ENCODE peak calls at places on chromosomes 4 and X, in five cellular contexts. M, I, H, Z and U are unnamed samples.

GRCh38 chr4:102344520-102344954 is 745 bp downstream of the SLC39A8 start:
- DNase-seq in M (no peak), I (peak), H (peak), Z (peak), U (no peak)

GRCh38 chr4:119493419-119493818 is 135.2 kb downstream of the PDE5A start:
- DNase-seq in M (no peak), I (no peak), H (no peak), Z (no peak), U (no peak)

GRCh38 chr4:57193164-57193810 is 83.1 kb upstream of the IGFBP7 start:
- DNase-seq in M (no peak), I (no peak), H (no peak), Z (no peak), U (no peak)

GRCh38 chrX:150906694-150907093 is 8.2 kb upstream of the CD99L2 start:
- DNase-seq in M (no peak), I (no peak), H (no peak), Z (no peak), U (no peak)

GRCh38 chr4:146791439-146791838 is 152.7 kb downstream of the POU4F2 start:
- DNase-seq in M (no peak), I (no peak), H (no peak), Z (no peak), U (no peak)

GRCh38 chrX:82816572-82816971 is 691.5 kb upstream of the POU3F4 start:
- DNase-seq in M (no peak), I (peak), H (no peak), Z (no peak), U (no peak)

GRCh38 chr4:24186466-24186865 is 296.6 kb upstream of the PPARGC1A start:
- DNase-seq in M (no peak), I (no peak), H (no peak), Z (no peak), U (no peak)

GRCh38 chr4:153153339-153153851 is 50.8 kb upstream of the TRIM2 start:
- DNase-seq in M (no peak), I (no peak), H (no peak), Z (peak), U (no peak)

GRCh38 chrX:152428089-152428488 is 23.0 kb downstream of the GABRA3 start:
- DNase-seq in M (no peak), I (no peak), H (no peak), Z (no peak), U (no peak)

GRCh38 chrX:132023117-132023895 is at the start of gene STK26:
- DNase-seq in M (peak), I (peak), H (peak), Z (peak), U (no peak)

GRCh38 chr4:2793578-2793919 is 664 bp downstream of the SH3BP2 start:
- DNase-seq in M (no peak), I (peak), H (peak), Z (peak), U (no peak)

GRCh38 chr4:6325791-6326290 is 56.2 kb downstream of the WFS1 start:
- DNase-seq in M (no peak), I (no peak), H (no peak), Z (no peak), U (no peak)
- H3K9ac ChIP-seq in M (no peak), I (peak), H (no peak), Z (no peak), U (no peak)

GRCh38 chr4:159017323-159018036 is 85.4 kb upstream of the RAPGEF2 start:
- DNase-seq in M (peak), I (no peak), H (no peak), Z (no peak), U (no peak)
- TF ChIP-seq YY1 in M (no peak), I (no peak), H (no peak), Z (no peak), U (no peak)

GRCh38 chr4:40193578-40193977 is 3.3 kb upstream of the RHOH start:
- DNase-seq in M (no peak), I (no peak), H (no peak), Z (no peak), U (no peak)

GRCh38 chr4:40192286-40193017 is 4.4 kb upstream of the RHOH start:
- DNase-seq in M (peak), I (no peak), H (no peak), Z (no peak), U (no peak)

GRCh38 chr4:40190880-40191815 is 5.7 kb upstream of the RHOH start:
- DNase-seq in M (peak), I (no peak), H (no peak), Z (no peak), U (no peak)

GRCh38 chr4:40194602-40195161 is 2.1 kb upstream of the RHOH start:
- DNase-seq in M (peak), I (no peak), H (no peak), Z (peak), U (no peak)

GRCh38 chr4:40193018-40193571 is 3.7 kb upstream of the RHOH start:
- DNase-seq in M (peak), I (no peak), H (peak), Z (no peak), U (no peak)
- H3K4me3 ChIP-seq in M (no peak), I (no peak), H (no peak), Z (no peak), U (no peak)

GRCh38 chr4:73619351-73619750 is 885 bp downstream of the RASSF6 start:
- DNase-seq in M (no peak), I (no peak), H (no peak), Z (no peak), U (no peak)
- H3K9ac ChIP-seq in M (no peak), I (no peak), H (no peak), Z (no peak), U (no peak)

DNA sequence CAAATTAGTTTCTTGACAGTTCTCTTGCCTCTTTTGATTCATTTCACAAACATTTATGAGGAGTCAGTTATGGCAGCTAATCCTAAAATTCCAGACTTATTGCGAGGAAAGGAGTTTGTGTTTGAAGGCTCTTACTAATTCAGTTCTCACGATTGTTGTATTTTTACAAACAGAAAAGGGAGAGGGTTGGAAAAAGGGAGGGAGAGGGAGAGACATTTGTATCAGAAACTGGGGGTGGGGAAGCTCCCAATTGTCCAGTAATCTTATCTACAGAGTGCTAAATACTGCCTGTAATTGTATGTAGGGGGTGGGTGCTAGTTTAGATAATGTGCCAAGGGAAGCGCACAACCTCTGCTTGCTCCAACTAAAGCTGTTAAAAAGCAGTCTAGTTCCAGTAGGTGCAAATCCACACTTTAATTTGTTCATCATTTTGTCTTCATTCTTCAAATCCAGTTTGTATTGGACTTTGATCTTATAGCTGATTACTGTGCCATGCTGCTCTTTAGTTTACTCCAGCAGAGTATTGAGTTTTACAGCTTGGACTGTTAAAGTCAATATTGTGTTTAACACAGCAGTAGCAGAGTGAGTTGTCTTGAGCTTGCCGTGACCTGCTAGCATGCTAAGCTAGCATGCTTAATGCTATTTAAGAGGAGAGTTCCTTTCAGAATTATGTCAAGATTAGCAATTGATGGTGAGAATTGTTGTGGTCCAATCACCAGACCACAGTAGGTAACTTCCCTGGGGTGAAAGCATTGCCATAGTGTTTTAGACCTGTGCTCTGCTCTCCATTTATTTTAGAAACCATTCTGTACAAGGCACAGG is 13.9 kb downstream of the FNIP2 start:
- DNase-seq in M (peak), I (no peak), H (no peak), Z (no peak), U (no peak)
- TF ChIP-seq YY1 in M (no peak), I (no peak), H (no peak), Z (no peak), U (no peak)

GRCh38 chrX:33721927-33722326 is 410.2 kb downstream of the FAM47A start:
- DNase-seq in M (no peak), I (no peak), H (no peak), Z (no peak), U (no peak)

GRCh38 chrX:33725556-33726232 is 406.4 kb downstream of the FAM47A start:
- DNase-seq in M (no peak), I (no peak), H (no peak), Z (no peak), U (peak)

GRCh38 chrX:33726281-33727160 is 405.6 kb downstream of the FAM47A start:
- DNase-seq in M (no peak), I (no peak), H (no peak), Z (no peak), U (no peak)
- H3K4me3 ChIP-seq in M (no peak), I (no peak), H (no peak), Z (no peak), U (peak)